ENCODE peak calls at places on chromosomes 1 and 21, in six cellular contexts. One of them, this sample, is unnamed.

GRCh38 chr1:150877220-150877516 is 769 bp upstream of the ARNT start:
- DNase-seq in heart left ventricle: no peak
- DNase-seq in body of pancreas: no peak
- DNase-seq in right lobe of liver: no peak
- DNase-seq in prostate gland: no peak
- DNase-seq in ovary: no peak
- DNase-seq in this sample: no peak

GRCh38 chr1:93522721-93523120 is 74.8 kb downstream of the FNBP1L start:
- DNase-seq in heart left ventricle: no peak
- DNase-seq in body of pancreas: no peak
- DNase-seq in right lobe of liver: no peak
- DNase-seq in prostate gland: no peak
- DNase-seq in ovary: no peak
- DNase-seq in this sample: no peak

GRCh38 chr1:182955596-182956588 is 2.9 kb upstream of the SHCBP1L start:
- DNase-seq in heart left ventricle: no peak
- DNase-seq in body of pancreas: no peak
- DNase-seq in right lobe of liver: no peak
- DNase-seq in prostate gland: no peak
- DNase-seq in ovary: no peak
- DNase-seq in this sample: no peak

GRCh38 chr1:48047116-48047515 is 49.9 kb upstream of the TRABD2B start:
- DNase-seq in heart left ventricle: no peak
- DNase-seq in body of pancreas: no peak
- DNase-seq in right lobe of liver: no peak
- DNase-seq in prostate gland: no peak
- DNase-seq in ovary: no peak
- DNase-seq in this sample: no peak

GRCh38 chr1:64623750-64624445 is 121.0 kb upstream of the RAVER2 start:
- DNase-seq in heart left ventricle: no peak
- DNase-seq in body of pancreas: no peak
- DNase-seq in right lobe of liver: no peak
- DNase-seq in prostate gland: no peak
- DNase-seq in ovary: no peak
- DNase-seq in this sample: no peak

GRCh38 chr1:244835276-244836134 is at the start of gene COX20:
- DNase-seq in heart left ventricle: peak
- DNase-seq in body of pancreas: peak
- DNase-seq in right lobe of liver: peak
- DNase-seq in prostate gland: peak
- DNase-seq in ovary: peak
- DNase-seq in this sample: peak

GRCh38 chr1:116832268-116832931 is 77.3 kb upstream of the PTGFRN start:
- DNase-seq in heart left ventricle: no peak
- DNase-seq in body of pancreas: no peak
- DNase-seq in right lobe of liver: no peak
- DNase-seq in prostate gland: no peak
- DNase-seq in ovary: no peak
- DNase-seq in this sample: no peak

GRCh38 chr1:5886541-5887435 is 105.4 kb downstream of the NPHP4 start:
- DNase-seq in heart left ventricle: no peak
- DNase-seq in body of pancreas: no peak
- DNase-seq in right lobe of liver: peak
- DNase-seq in prostate gland: no peak
- DNase-seq in ovary: no peak
- DNase-seq in this sample: no peak

GRCh38 chr1:170670751-170671628 is 7.1 kb downstream of the PRRX1 start:
- DNase-seq in heart left ventricle: peak
- DNase-seq in body of pancreas: peak
- DNase-seq in right lobe of liver: no peak
- DNase-seq in prostate gland: no peak
- DNase-seq in ovary: peak
- DNase-seq in this sample: peak

GRCh38 chr21:32096411-32096810 is 182.4 kb downstream of the MIS18A start:
- DNase-seq in heart left ventricle: no peak
- DNase-seq in body of pancreas: no peak
- DNase-seq in right lobe of liver: no peak
- DNase-seq in prostate gland: no peak
- DNase-seq in ovary: no peak
- DNase-seq in this sample: no peak

GRCh38 chr1:208069317-208069716 is 158.4 kb upstream of the CD34 start:
- DNase-seq in heart left ventricle: no peak
- DNase-seq in body of pancreas: no peak
- DNase-seq in right lobe of liver: no peak
- DNase-seq in prostate gland: no peak
- DNase-seq in ovary: no peak
- DNase-seq in this sample: no peak

GRCh38 chr1:230858236-230858820 is 10.0 kb downstream of the C1orf198 start:
- DNase-seq in heart left ventricle: no peak
- DNase-seq in body of pancreas: no peak
- DNase-seq in right lobe of liver: no peak
- DNase-seq in prostate gland: no peak
- DNase-seq in ovary: no peak
- DNase-seq in this sample: no peak

GRCh38 chr1:211183924-211184323 is 50.0 kb upstream of the KCNH1 start:
- DNase-seq in heart left ventricle: no peak
- DNase-seq in body of pancreas: no peak
- DNase-seq in right lobe of liver: no peak
- DNase-seq in prostate gland: no peak
- DNase-seq in ovary: no peak
- DNase-seq in this sample: no peak

GRCh38 chr1:54125671-54126070 is 27.1 kb downstream of the CDCP2 start:
- DNase-seq in heart left ventricle: peak
- DNase-seq in body of pancreas: peak
- DNase-seq in right lobe of liver: peak
- DNase-seq in prostate gland: peak
- DNase-seq in ovary: peak
- DNase-seq in this sample: peak

GRCh38 chr21:28598214-28598613 is 394.5 kb downstream of the LTN1 start:
- DNase-seq in heart left ventricle: no peak
- DNase-seq in body of pancreas: no peak
- DNase-seq in right lobe of liver: no peak
- DNase-seq in prostate gland: no peak
- DNase-seq in ovary: no peak
- DNase-seq in this sample: no peak

GRCh38 chr21:41764558-41765392 is 2.1 kb downstream of the RIPK4 start:
- DNase-seq in heart left ventricle: no peak
- DNase-seq in body of pancreas: peak
- DNase-seq in right lobe of liver: peak
- DNase-seq in prostate gland: no peak
- DNase-seq in ovary: no peak
- DNase-seq in this sample: no peak

GRCh38 chr1:75132421-75133381 is 1.5 kb upstream of the LHX8 start:
- DNase-seq in heart left ventricle: no peak
- DNase-seq in body of pancreas: no peak
- DNase-seq in right lobe of liver: no peak
- DNase-seq in prostate gland: no peak
- DNase-seq in ovary: no peak
- DNase-seq in this sample: no peak

GRCh38 chr1:33439662-33440061 is 8.8 kb upstream of the PHC2 start:
- DNase-seq in heart left ventricle: no peak
- DNase-seq in body of pancreas: no peak
- DNase-seq in right lobe of liver: no peak
- DNase-seq in prostate gland: no peak
- DNase-seq in ovary: no peak
- DNase-seq in this sample: no peak

GRCh38 chr1:116504308-116505156 is 66.3 kb downstream of the CD58 start:
- DNase-seq in heart left ventricle: peak
- DNase-seq in body of pancreas: no peak
- DNase-seq in right lobe of liver: peak
- DNase-seq in prostate gland: peak
- DNase-seq in ovary: no peak
- DNase-seq in this sample: peak

GRCh38 chr21:32717851-32718316 is 9.9 kb downstream of the SYNJ1 start:
- DNase-seq in heart left ventricle: no peak
- DNase-seq in body of pancreas: no peak
- DNase-seq in right lobe of liver: no peak
- DNase-seq in prostate gland: no peak
- DNase-seq in ovary: no peak
- DNase-seq in this sample: no peak

GRCh38 chr1:205568469-205569361 is 63.1 kb downstream of the ELK4 start:
- DNase-seq in heart left ventricle: no peak
- DNase-seq in body of pancreas: no peak
- DNase-seq in right lobe of liver: no peak
- DNase-seq in prostate gland: no peak
- DNase-seq in ovary: no peak
- DNase-seq in this sample: no peak

GRCh38 chr1:109644670-109645069 is 11.2 kb upstream of the GSTM4 start:
- DNase-seq in heart left ventricle: no peak
- DNase-seq in body of pancreas: no peak
- DNase-seq in right lobe of liver: no peak
- DNase-seq in prostate gland: no peak
- DNase-seq in ovary: peak
- DNase-seq in this sample: no peak

GRCh38 chr1:232978091-232978634 is 27.8 kb downstream of the NTPCR start:
- DNase-seq in heart left ventricle: no peak
- DNase-seq in body of pancreas: no peak
- DNase-seq in right lobe of liver: no peak
- DNase-seq in prostate gland: no peak
- DNase-seq in ovary: no peak
- DNase-seq in this sample: no peak

GRCh38 chr1:111139234-111139955 is 498 bp downstream of the DRAM2 start:
- DNase-seq in heart left ventricle: peak
- DNase-seq in body of pancreas: peak
- DNase-seq in right lobe of liver: no peak
- DNase-seq in prostate gland: peak
- DNase-seq in ovary: no peak
- DNase-seq in this sample: peak

GRCh38 chr1:23799570-23800395 is 771 bp downstream of the GALE start:
- DNase-seq in heart left ventricle: peak
- DNase-seq in body of pancreas: peak
- DNase-seq in right lobe of liver: peak
- DNase-seq in prostate gland: peak
- DNase-seq in ovary: peak
- DNase-seq in this sample: no peak
- TF ChIP-seq POLR2A in heart left ventricle: peak
- TF ChIP-seq POLR2A in body of pancreas: peak
- TF ChIP-seq POLR2A in right lobe of liver: peak
- TF ChIP-seq POLR2A in prostate gland: peak
- TF ChIP-seq POLR2A in ovary: no peak
- TF ChIP-seq POLR2A in this sample: no peak

GRCh38 chr1:157177701-157178380 is 39.6 kb upstream of the ETV3 start:
- DNase-seq in heart left ventricle: no peak
- DNase-seq in body of pancreas: no peak
- DNase-seq in right lobe of liver: no peak
- DNase-seq in prostate gland: no peak
- DNase-seq in ovary: no peak
- DNase-seq in this sample: no peak

GRCh38 chr1:157178490-157178889 is 40.3 kb upstream of the ETV3 start:
- DNase-seq in heart left ventricle: no peak
- DNase-seq in body of pancreas: no peak
- DNase-seq in right lobe of liver: no peak
- DNase-seq in prostate gland: no peak
- DNase-seq in ovary: no peak
- DNase-seq in this sample: no peak

GRCh38 chr1:157181790-157182189 is 43.6 kb upstream of the ETV3 start:
- DNase-seq in heart left ventricle: no peak
- DNase-seq in body of pancreas: no peak
- DNase-seq in right lobe of liver: no peak
- DNase-seq in prostate gland: no peak
- DNase-seq in ovary: no peak
- DNase-seq in this sample: no peak

GRCh38 chr1:157176591-157177121 is 38.5 kb upstream of the ETV3 start:
- DNase-seq in heart left ventricle: no peak
- DNase-seq in body of pancreas: no peak
- DNase-seq in right lobe of liver: no peak
- DNase-seq in prostate gland: no peak
- DNase-seq in ovary: no peak
- DNase-seq in this sample: no peak

GRCh38 chr1:157181258-157181657 is 43.1 kb upstream of the ETV3 start:
- DNase-seq in heart left ventricle: no peak
- DNase-seq in body of pancreas: no peak
- DNase-seq in right lobe of liver: no peak
- DNase-seq in prostate gland: no peak
- DNase-seq in ovary: no peak
- DNase-seq in this sample: no peak
- H3K4me3 ChIP-seq in heart left ventricle: no peak
- H3K4me3 ChIP-seq in body of pancreas: no peak
- H3K4me3 ChIP-seq in right lobe of liver: no peak
- H3K4me3 ChIP-seq in prostate gland: no peak
- H3K4me3 ChIP-seq in ovary: no peak
- H3K4me3 ChIP-seq in this sample: no peak

DNA sequence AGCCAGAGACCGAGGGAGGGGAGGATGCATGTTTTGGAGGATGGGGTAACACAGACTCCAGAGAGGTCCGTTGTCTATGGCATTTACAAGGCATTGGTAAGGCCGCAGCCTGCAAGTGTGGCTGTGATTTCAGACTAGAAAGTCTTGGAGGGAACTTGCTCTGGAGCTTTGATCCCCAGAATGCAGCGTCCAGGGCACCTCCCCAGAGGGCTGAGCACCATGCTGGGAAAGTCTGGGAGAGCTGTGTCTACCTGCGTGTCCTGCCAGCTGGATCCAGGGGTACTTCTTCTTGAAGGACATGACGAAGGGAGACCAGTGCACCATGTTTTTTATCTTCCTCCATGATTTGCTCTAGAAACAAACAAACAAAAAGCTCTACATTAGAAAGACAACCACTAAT is 90.7 kb downstream of the ITPKB start:
- DNase-seq in heart left ventricle: peak
- DNase-seq in body of pancreas: no peak
- DNase-seq in right lobe of liver: peak
- DNase-seq in prostate gland: no peak
- DNase-seq in ovary: no peak
- DNase-seq in this sample: no peak
- TF ChIP-seq POLR2A in heart left ventricle: no peak
- TF ChIP-seq POLR2A in body of pancreas: no peak
- TF ChIP-seq POLR2A in right lobe of liver: no peak
- TF ChIP-seq POLR2A in prostate gland: no peak
- TF ChIP-seq POLR2A in ovary: no peak
- TF ChIP-seq POLR2A in this sample: no peak

DNA sequence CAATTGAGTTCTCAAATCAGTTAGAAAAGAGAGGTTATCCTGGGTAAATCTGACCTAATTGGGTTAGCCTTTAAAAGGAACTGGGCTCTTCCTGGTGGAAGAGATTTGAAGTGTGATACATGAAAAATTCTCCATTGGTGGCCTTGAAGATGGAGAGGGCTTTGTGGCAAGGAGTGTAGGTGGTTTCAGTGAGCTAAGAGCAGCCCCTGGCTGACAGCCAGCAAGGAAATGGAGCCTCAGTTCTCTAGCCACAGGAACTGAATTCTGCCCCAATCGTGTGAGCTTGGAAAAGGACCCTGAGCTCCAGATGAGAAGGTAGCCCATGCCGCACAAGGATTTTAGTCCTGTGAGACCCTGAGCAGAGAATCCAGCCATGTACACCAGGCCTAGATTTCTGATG is 12.7 kb upstream of the HYI start:
- DNase-seq in heart left ventricle: no peak
- DNase-seq in body of pancreas: no peak
- DNase-seq in right lobe of liver: no peak
- DNase-seq in prostate gland: no peak
- DNase-seq in ovary: no peak
- DNase-seq in this sample: no peak
- H3K4me3 ChIP-seq in heart left ventricle: no peak
- H3K4me3 ChIP-seq in body of pancreas: no peak
- H3K4me3 ChIP-seq in right lobe of liver: no peak
- H3K4me3 ChIP-seq in prostate gland: no peak
- H3K4me3 ChIP-seq in ovary: no peak
- H3K4me3 ChIP-seq in this sample: no peak

GRCh38 chr1:225746361-225747179 is 31.1 kb upstream of the SRP9 start:
- DNase-seq in heart left ventricle: peak
- DNase-seq in body of pancreas: peak
- DNase-seq in right lobe of liver: peak
- DNase-seq in prostate gland: peak
- DNase-seq in ovary: peak
- DNase-seq in this sample: peak
- TF ChIP-seq POLR2A in heart left ventricle: no peak
- TF ChIP-seq POLR2A in body of pancreas: peak
- TF ChIP-seq POLR2A in right lobe of liver: peak
- TF ChIP-seq POLR2A in prostate gland: peak
- TF ChIP-seq POLR2A in ovary: no peak
- TF ChIP-seq POLR2A in this sample: no peak

GRCh38 chr1:20697560-20697959 is 20.2 kb downstream of the KIF17 start:
- DNase-seq in heart left ventricle: no peak
- DNase-seq in body of pancreas: no peak
- DNase-seq in right lobe of liver: no peak
- DNase-seq in prostate gland: no peak
- DNase-seq in ovary: no peak
- DNase-seq in this sample: no peak
- H3K4me3 ChIP-seq in heart left ventricle: no peak
- H3K4me3 ChIP-seq in body of pancreas: no peak
- H3K4me3 ChIP-seq in right lobe of liver: no peak
- H3K4me3 ChIP-seq in prostate gland: no peak
- H3K4me3 ChIP-seq in ovary: no peak
- H3K4me3 ChIP-seq in this sample: no peak